ENCODE peak calls at places on chromosomes 4 and X, in five cellular contexts. B is substantia nigra, Y is RKO, X is SW480, W is pancreas. O is an unnamed sample.

GRCh38 chrX:51955200-51955599 is 61.8 kb downstream of the MAGED1 start:
- DNase-seq in X (peak; percentile 1), W (no peak), B (no peak), Y (peak; percentile 3), O (no peak)

GRCh38 chrX:28901637-28902036 is 314.4 kb downstream of the IL1RAPL1 start:
- DNase-seq in W (no peak), B (no peak), X (no peak), Y (no peak), O (no peak)

GRCh38 chr4:143375326-143376073 is 38.8 kb downstream of the GAB1 start:
- DNase-seq in Y (peak; percentile 52), X (peak; percentile 6), W (no peak), B (peak; percentile 65), O (no peak)

GRCh38 chrX:119411959-119412358 is 12.8 kb downstream of the SLC25A43 start:
- DNase-seq in B (no peak), W (no peak), Y (no peak), X (no peak), O (no peak)

GRCh38 chrX:5113128-5113527 is 1115.5 kb downstream of the NLGN4X start:
- DNase-seq in B (no peak), X (peak; percentile 36), Y (peak; percentile 56), W (no peak), O (no peak)

GRCh38 chrX:148499638-148500427 is 584 bp upstream of the AFF2 start:
- DNase-seq in Y (no peak), W (no peak), B (no peak), X (no peak), O (no peak)

GRCh38 chr4:154332681-154333421 is 158.7 kb downstream of the DCHS2 start:
- DNase-seq in Y (no peak), X (no peak), W (no peak), B (peak; percentile 44), O (no peak)

GRCh38 chr4:107071108-107071507 is 35.0 kb upstream of the DKK2 start:
- DNase-seq in W (no peak), X (no peak), B (no peak), Y (no peak), O (no peak)

GRCh38 chr4:165355900-165356300 is 22.9 kb upstream of the CPE start:
- DNase-seq in Y (peak; percentile 65), W (no peak), X (no peak), B (peak; percentile 3), O (no peak)

GRCh38 chr4:128191115-128191897 is 96.3 kb downstream of the PGRMC2 start:
- DNase-seq in B (peak; percentile 18), X (peak; percentile 53), W (peak; percentile 57), Y (peak; percentile 77), O (no peak)

GRCh38 chrX:338836-339400 is 20.3 kb upstream of the GTPBP6 start:
- DNase-seq in B (no peak), X (no peak), Y (no peak), W (no peak), O (no peak)

GRCh38 chr4:2763511-2763967 is 7.4 kb upstream of the TNIP2 start:
- DNase-seq in W (no peak), Y (no peak), B (no peak), X (no peak), O (no peak)

GRCh38 chrX:56366901-56367300 is 134.7 kb downstream of the KLF8 start:
- DNase-seq in X (no peak), Y (no peak), W (no peak), B (no peak), O (no peak)

GRCh38 chr4:152325831-152326230 is 210.1 kb downstream of the FBXW7 start:
- DNase-seq in Y (no peak), B (no peak), W (no peak), X (no peak), O (no peak)

GRCh38 chr4:22645481-22646182 is 47.1 kb upstream of the GBA3 start:
- DNase-seq in W (no peak), X (no peak), B (no peak), Y (no peak), O (no peak)

GRCh38 chr4:3430524-3430923 is 11.2 kb upstream of the HGFAC start:
- DNase-seq in X (no peak), Y (no peak), W (no peak), B (no peak), O (no peak)

GRCh38 chr4:76301068-76301774 is 5.3 kb upstream of the STBD1 start:
- DNase-seq in X (peak; percentile 87), B (no peak), W (peak; percentile 47), Y (peak; percentile 71), O (no peak)

GRCh38 chr4:6332042-6332668 is 62.5 kb downstream of the WFS1 start:
- DNase-seq in X (no peak), Y (peak; percentile 27), B (no peak), W (no peak), O (no peak)